ENCODE peak calls at places on chromosomes 5 and 9, in four cellular contexts. G is fibroblast of the aortic adventitia; D is central memory CD4-positive, alpha-beta T cell; E is EL. M is an unnamed sample.

GRCh38 chr5:172740483-172741205 is 30.4 kb downstream of the DUSP1 start:
- DNase-seq in E (peak), G (peak), D (no peak), M (no peak)

GRCh38 chr5:175847061-175847460 is 24.3 kb upstream of the CPLX2 start:
- DNase-seq in E (no peak), D (no peak), G (no peak), M (no peak)

GRCh38 chr5:168578506-168579205 is 512 bp downstream of the PANK3 start:
- DNase-seq in E (no peak), D (no peak), G (peak), M (no peak)

GRCh38 chr5:58042933-58043606 is 416.8 kb downstream of the PLK2 start:
- DNase-seq in G (peak), E (no peak), D (no peak), M (no peak)

GRCh38 chr9:13266172-13266571 is 13.3 kb downstream of the MPDZ start:
- DNase-seq in D (no peak), G (peak), E (no peak), M (no peak)

GRCh38 chr9:126790561-126790960 is 14.3 kb upstream of the ZBTB43 start:
- DNase-seq in E (no peak), D (no peak), G (no peak), M (peak)

GRCh38 chr9:2017459-2018161 is 2.5 kb downstream of the SMARCA2 start:
- DNase-seq in G (peak), E (peak), D (peak), M (peak)

GRCh38 chr5:116378007-116378831 is 196.4 kb downstream of the SEMA6A start:
- DNase-seq in D (no peak), E (no peak), G (no peak), M (no peak)

GRCh38 chr5:42399702-42400101 is 23.5 kb upstream of the GHR start:
- DNase-seq in G (no peak), D (no peak), E (no peak), M (no peak)

GRCh38 chr9:100933656-100934055 is 94.9 kb upstream of the PLPPR1 start:
- DNase-seq in D (no peak), G (peak), E (peak), M (no peak)

GRCh38 chr9:16396389-16396788 is 474.1 kb downstream of the BNC2 start:
- DNase-seq in E (peak), G (peak), D (no peak), M (no peak)

GRCh38 chr5:142600611-142601360 is 85.1 kb downstream of the FGF1 start:
- DNase-seq in G (peak), D (no peak), E (peak), M (peak)

GRCh38 chr5:98455660-98456059 is 317.8 kb upstream of the RGMB start:
- DNase-seq in D (no peak), G (peak), E (peak), M (no peak)

GRCh38 chr5:80181618-80182211 is 74.1 kb downstream of the SERINC5 start:
- DNase-seq in E (no peak), D (peak), G (peak), M (peak)

GRCh38 chr5:121144764-121145163 is 680.7 kb downstream of the PRR16 start:
- DNase-seq in E (peak), G (peak), D (no peak), M (no peak)

GRCh38 chr9:138064547-138064946 is 187.0 kb downstream of the CACNA1B start:
- DNase-seq in D (no peak), G (no peak), E (no peak), M (no peak)

GRCh38 chr5:120677481-120677880 is 213.4 kb downstream of the PRR16 start:
- DNase-seq in D (no peak), E (no peak), G (no peak), M (no peak)

GRCh38 chr5:14627270-14627669 is 37.2 kb upstream of the OTULIN start:
- DNase-seq in D (no peak), E (no peak), G (no peak), M (no peak)

GRCh38 chr5:56735845-56736641 is 79.3 kb upstream of the MAP3K1 start:
- DNase-seq in G (no peak), E (no peak), D (peak), M (no peak)

GRCh38 chr5:61732796-61733195 is 400.7 kb downstream of the ZSWIM6 start:
- DNase-seq in G (no peak), E (no peak), D (no peak), M (no peak)

GRCh38 chr9:83962165-83962564 is 17.9 kb downstream of the HNRNPK start:
- DNase-seq in D (no peak), G (peak), E (peak), M (no peak)

GRCh38 chr5:43413966-43414365 is 1.8 kb upstream of the CCL28 start:
- DNase-seq in D (no peak), G (no peak), E (no peak), M (no peak)

GRCh38 chr5:7015586-7016256 is 302.5 kb downstream of the TENT4A start:
- DNase-seq in G (no peak), E (no peak), D (no peak), M (no peak)

GRCh38 chr5:38678079-38678478 is 121.6 kb upstream of the LIFR start:
- DNase-seq in D (no peak), E (no peak), G (no peak), M (no peak)

GRCh38 chr9:8863886-8864881 is 1064.6 kb upstream of the DMAC1 start:
- DNase-seq in D (no peak), E (no peak), G (peak), M (no peak)

GRCh38 chr5:154937186-154937717 is 759 bp downstream of the GEMIN5 start:
- DNase-seq in D (no peak), G (peak), E (peak), M (no peak)

GRCh38 chr5:79454043-79454442 is 59.9 kb downstream of the HOMER1 start:
- DNase-seq in D (no peak), G (no peak), E (no peak), M (no peak)

GRCh38 chr9:100229561-100229960 is 123.2 kb downstream of the TEX10 start:
- DNase-seq in G (no peak), D (no peak), E (no peak), M (no peak)

GRCh38 chr5:130109152-130109551 is 204.9 kb downstream of the CHSY3 start:
- DNase-seq in E (peak), D (no peak), G (peak), M (no peak)

GRCh38 chr9:93193373-93193725 is 9.4 kb downstream of the WNK2 start:
- DNase-seq in E (no peak), G (no peak), D (no peak), M (no peak)

GRCh38 chr9:128339761-128340690 is at the start of gene SLC27A4:
- DNase-seq in D (peak), E (peak), G (peak), M (peak)

M was measured in right lobe of liver.